ENCODE peak calls at places on chromosomes 16 and 17, in seven cellular contexts. G is A549; U is effector memory CD8-positive, alpha-beta T cell; L is T-helper 17 cell; X is stimulated activated naive CD4-positive, alpha-beta T cell; K is amniotic epithelial cell; P is activated T-helper 9 cell treated with anti-CD3 and anti-CD28 coated beads, Interleukin-2, amount 50 U/mL, for 16 hours. Q is an unnamed sample.

GRCh38 chr17:49886036-49886435 is 38.2 kb upstream of the TAC4 start:
- DNase-seq in U (no peak), G (no peak), P (no peak), K (no peak), L (no peak), X (no peak), Q (no peak)

GRCh38 chr17:44623070-44623725 is 33.1 kb upstream of the MEIOC start:
- DNase-seq in P (no peak), U (no peak), L (no peak), K (peak), X (no peak), G (no peak), Q (no peak)

GRCh38 chr17:40478486-40478885 is 22.9 kb downstream of the TNS4 start:
- DNase-seq in U (no peak), G (no peak), X (no peak), K (no peak), P (no peak), L (no peak), Q (no peak)

GRCh38 chr16:75589301-75589700 is 23.1 kb downstream of the GABARAPL2 start:
- DNase-seq in X (no peak), L (no peak), K (no peak), U (no peak), G (no peak), P (no peak), Q (no peak)

GRCh38 chr16:2857451-2858244 is at the start of gene PRSS22:
- DNase-seq in K (no peak), X (no peak), U (no peak), G (no peak), L (no peak), P (no peak), Q (no peak)

GRCh38 chr17:3759597-3760216 is 36.0 kb downstream of the HASPIN start:
- DNase-seq in G (no peak), U (no peak), K (no peak), X (no peak), L (no peak), P (no peak), Q (no peak)

GRCh38 chr17:55743103-55743679 is 7.7 kb upstream of the PCTP start:
- DNase-seq in U (no peak), X (no peak), G (peak), P (no peak), L (no peak), K (peak), Q (no peak)

GRCh38 chr17:47634870-47635269 is 14.8 kb upstream of the KPNB1 start:
- DNase-seq in K (no peak), G (no peak), X (no peak), U (no peak), L (no peak), P (no peak), Q (no peak)

GRCh38 chr17:63480826-63481487 is 4.1 kb downstream of the ACE start:
- DNase-seq in P (no peak), U (no peak), K (no peak), L (no peak), G (no peak), X (no peak), Q (no peak)

Q was measured in Kasumi-1.